ENCODE peak calls at places on chromosomes 7 and 10, in six cellular contexts. One of them, this sample, is unnamed.

GRCh38 chr10:60732240-60733188 is 45.8 kb upstream of the CDK1 start:
- DNase-seq in GM23248: peak; percentile 12
- DNase-seq in tibial artery: no peak
- DNase-seq in HCT116: no peak
- DNase-seq in esophagus squamous epithelium: no peak
- DNase-seq in CD4-positive, alpha-beta memory T cell: peak; percentile 50
- DNase-seq in this sample: no peak

GRCh38 chr7:11716185-11716584 is 115.8 kb downstream of the THSD7A start:
- DNase-seq in CD4-positive, alpha-beta memory T cell: no peak
- DNase-seq in tibial artery: no peak
- DNase-seq in GM23248: peak; percentile 46
- DNase-seq in HCT116: peak; percentile 16
- DNase-seq in esophagus squamous epithelium: no peak
- DNase-seq in this sample: no peak

GRCh38 chr10:49539320-49539885 is 482 bp upstream of the ERCC6 start:
- DNase-seq in tibial artery: peak; percentile 70
- DNase-seq in CD4-positive, alpha-beta memory T cell: no peak
- DNase-seq in HCT116: peak; percentile 18
- DNase-seq in esophagus squamous epithelium: no peak
- DNase-seq in GM23248: peak; percentile 69
- DNase-seq in this sample: no peak

GRCh38 chr7:33130184-33130583 is 820 bp downstream of the BBS9 start:
- DNase-seq in CD4-positive, alpha-beta memory T cell: no peak
- DNase-seq in GM23248: peak; percentile 49
- DNase-seq in esophagus squamous epithelium: no peak
- DNase-seq in HCT116: no peak
- DNase-seq in tibial artery: no peak
- DNase-seq in this sample: no peak

GRCh38 chr7:31082450-31082849 is 30.3 kb downstream of the ADCYAP1R1 start:
- DNase-seq in CD4-positive, alpha-beta memory T cell: no peak
- DNase-seq in tibial artery: no peak
- DNase-seq in HCT116: no peak
- DNase-seq in GM23248: no peak
- DNase-seq in esophagus squamous epithelium: no peak
- DNase-seq in this sample: no peak

GRCh38 chr7:134701272-134701671 is 54.6 kb downstream of the BPGM start:
- DNase-seq in esophagus squamous epithelium: no peak
- DNase-seq in CD4-positive, alpha-beta memory T cell: peak; percentile 18
- DNase-seq in HCT116: no peak
- DNase-seq in tibial artery: no peak
- DNase-seq in GM23248: peak; percentile 63
- DNase-seq in this sample: peak; percentile 29

GRCh38 chr10:73414230-73414981 is 548 bp upstream of the ANXA7 start:
- DNase-seq in GM23248: peak; percentile 24
- DNase-seq in esophagus squamous epithelium: no peak
- DNase-seq in HCT116: no peak
- DNase-seq in tibial artery: no peak
- DNase-seq in CD4-positive, alpha-beta memory T cell: no peak
- DNase-seq in this sample: no peak

GRCh38 chr7:102287082-102287464 is 405 bp downstream of the SH2B2 start:
- DNase-seq in GM23248: no peak
- DNase-seq in CD4-positive, alpha-beta memory T cell: no peak
- DNase-seq in HCT116: no peak
- DNase-seq in esophagus squamous epithelium: no peak
- DNase-seq in tibial artery: no peak
- DNase-seq in this sample: no peak

GRCh38 chr7:37067961-37068536 is 343.8 kb upstream of the AOAH start:
- DNase-seq in CD4-positive, alpha-beta memory T cell: no peak
- DNase-seq in HCT116: no peak
- DNase-seq in GM23248: no peak
- DNase-seq in tibial artery: no peak
- DNase-seq in esophagus squamous epithelium: no peak
- DNase-seq in this sample: no peak

DNA sequence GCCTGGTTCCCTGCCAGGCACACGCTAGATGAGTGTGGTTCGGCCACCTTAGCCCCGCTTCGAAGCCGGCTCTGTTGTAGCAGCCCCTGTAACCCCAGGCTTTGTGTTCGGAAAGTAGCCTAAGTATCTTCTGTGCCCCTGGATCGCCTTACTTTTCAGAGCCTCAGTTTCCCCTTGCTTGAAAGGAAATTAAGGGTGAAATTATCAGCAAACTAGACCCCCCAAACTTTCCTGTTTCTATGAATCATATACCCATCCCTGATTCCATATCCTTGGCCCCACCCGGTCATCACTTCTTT is 312 bp downstream of the PDCD11 start:
- DNase-seq in HCT116: no peak
- DNase-seq in CD4-positive, alpha-beta memory T cell: no peak
- DNase-seq in GM23248: no peak
- DNase-seq in esophagus squamous epithelium: no peak
- DNase-seq in tibial artery: no peak
- DNase-seq in this sample: no peak
- H3K27ac ChIP-seq in HCT116: peak overlapping the region; percentile 71
- H3K27ac ChIP-seq in CD4-positive, alpha-beta memory T cell: peak overlapping the region; percentile 79
- H3K27ac ChIP-seq in GM23248: peak overlapping the region; percentile 73
- H3K27ac ChIP-seq in esophagus squamous epithelium: peak overlapping the region; percentile 94
- H3K27ac ChIP-seq in tibial artery: peak overlapping the region; percentile 88
- H3K27ac ChIP-seq in this sample: no peak overlapping the region

GRCh38 chr10:12590682-12591642 is 241.6 kb downstream of the CAMK1D start:
- DNase-seq in GM23248: no peak
- DNase-seq in tibial artery: no peak
- DNase-seq in HCT116: no peak
- DNase-seq in CD4-positive, alpha-beta memory T cell: no peak
- DNase-seq in esophagus squamous epithelium: no peak
- DNase-seq in this sample: no peak

GRCh38 chr10:12596055-12596576 is 246.8 kb downstream of the CAMK1D start:
- DNase-seq in GM23248: no peak
- DNase-seq in esophagus squamous epithelium: no peak
- DNase-seq in CD4-positive, alpha-beta memory T cell: no peak
- DNase-seq in tibial artery: no peak
- DNase-seq in HCT116: no peak
- DNase-seq in this sample: no peak

GRCh38 chr10:12589789-12590188 is 240.4 kb downstream of the CAMK1D start:
- DNase-seq in esophagus squamous epithelium: no peak
- DNase-seq in GM23248: no peak
- DNase-seq in tibial artery: no peak
- DNase-seq in CD4-positive, alpha-beta memory T cell: no peak
- DNase-seq in HCT116: no peak
- DNase-seq in this sample: no peak

GRCh38 chr10:12594448-12594944 is 245.1 kb downstream of the CAMK1D start:
- DNase-seq in GM23248: no peak
- DNase-seq in esophagus squamous epithelium: no peak
- DNase-seq in tibial artery: peak; percentile 47
- DNase-seq in HCT116: no peak
- DNase-seq in CD4-positive, alpha-beta memory T cell: peak; percentile 52
- DNase-seq in this sample: no peak

GRCh38 chr10:12592967-12593366 is 243.6 kb downstream of the CAMK1D start:
- DNase-seq in esophagus squamous epithelium: no peak
- DNase-seq in CD4-positive, alpha-beta memory T cell: no peak
- DNase-seq in tibial artery: no peak
- DNase-seq in HCT116: no peak
- DNase-seq in GM23248: no peak
- DNase-seq in this sample: no peak
- H3K4me1 ChIP-seq in esophagus squamous epithelium: peaks cover 10% of the 10 kb centered on the region
- H3K4me1 ChIP-seq in CD4-positive, alpha-beta memory T cell: peaks cover 60% of the 10 kb centered on the region
- H3K4me1 ChIP-seq in tibial artery: no peaks in the 10 kb centered on the region
- H3K4me1 ChIP-seq in HCT116: peaks cover 12% of the 10 kb centered on the region
- H3K4me1 ChIP-seq in GM23248: no peaks in the 10 kb centered on the region
- H3K4me1 ChIP-seq in this sample: no peaks in the 10 kb centered on the region

DNA sequence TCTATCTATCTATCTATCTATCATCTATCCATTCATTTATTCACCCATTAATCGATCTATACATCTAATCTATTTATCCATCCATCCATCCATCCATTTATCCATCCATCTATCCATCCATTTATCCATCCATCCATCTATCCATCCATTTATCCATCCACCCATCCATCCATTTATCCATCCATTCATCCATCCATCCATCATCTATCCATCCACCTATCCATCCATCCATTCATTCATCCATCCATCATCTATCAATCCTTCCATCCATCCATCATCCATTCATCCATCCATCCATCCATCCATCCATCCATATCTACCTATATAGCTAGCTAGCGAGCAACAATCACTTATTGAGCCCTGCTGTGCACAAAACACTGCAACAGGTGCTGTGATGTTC is 953.1 kb upstream of the ZNF722 start:
- DNase-seq in tibial artery: no peak
- DNase-seq in HCT116: no peak
- DNase-seq in CD4-positive, alpha-beta memory T cell: no peak
- DNase-seq in GM23248: no peak
- DNase-seq in esophagus squamous epithelium: no peak
- DNase-seq in this sample: no peak
- H3K4me3 ChIP-seq in tibial artery: no peak overlapping the region
- H3K4me3 ChIP-seq in HCT116: no peak overlapping the region
- H3K4me3 ChIP-seq in CD4-positive, alpha-beta memory T cell: no peak overlapping the region
- H3K4me3 ChIP-seq in GM23248: no peak overlapping the region
- H3K4me3 ChIP-seq in esophagus squamous epithelium: no peak overlapping the region
- H3K4me3 ChIP-seq in this sample: no peak overlapping the region

GRCh38 chr7:43582503-43583423 is at the start of gene STK17A:
- DNase-seq in esophagus squamous epithelium: peak; percentile 67
- DNase-seq in GM23248: peak; percentile 95
- DNase-seq in HCT116: peak; percentile 83
- DNase-seq in CD4-positive, alpha-beta memory T cell: peak; percentile 96
- DNase-seq in tibial artery: peak; percentile 95
- DNase-seq in this sample: peak; percentile 87
- H3K27ac ChIP-seq in esophagus squamous epithelium: peak within 1 kb of the TSS; percentile 94
- H3K27ac ChIP-seq in GM23248: peak within 1 kb of the TSS; percentile 91
- H3K27ac ChIP-seq in HCT116: peak within 1 kb of the TSS; percentile 82
- H3K27ac ChIP-seq in CD4-positive, alpha-beta memory T cell: peak within 1 kb of the TSS; percentile 87
- H3K27ac ChIP-seq in tibial artery: peak within 1 kb of the TSS; percentile 87
- H3K27ac ChIP-seq in this sample: no peak within 1 kb of the TSS

DNA sequence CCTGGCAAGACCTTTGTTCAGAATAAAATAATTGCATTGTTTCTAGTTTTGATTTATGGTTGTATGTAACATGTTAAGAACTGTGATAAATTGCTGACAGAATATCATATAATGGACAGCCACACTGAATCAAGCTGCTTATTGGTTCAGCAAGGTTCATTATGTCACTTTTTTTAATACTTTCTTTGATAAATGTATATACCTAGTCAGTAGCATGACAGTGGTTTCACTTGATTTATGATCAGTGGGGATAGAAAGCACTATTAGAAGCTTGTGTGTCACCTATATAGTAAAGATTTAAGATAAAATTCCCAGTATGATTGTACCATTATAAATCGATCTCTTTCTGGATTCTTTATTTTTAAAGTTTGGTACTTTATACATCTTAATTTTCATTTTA is 4.5 kb downstream of the BUB3 start:
- DNase-seq in esophagus squamous epithelium: no peak
- DNase-seq in GM23248: no peak
- DNase-seq in CD4-positive, alpha-beta memory T cell: no peak
- DNase-seq in tibial artery: no peak
- DNase-seq in HCT116: no peak
- DNase-seq in this sample: no peak
- H3K4me1 ChIP-seq in esophagus squamous epithelium: peaks cover 10% of the 10 kb centered on the region
- H3K4me1 ChIP-seq in GM23248: peaks cover 38% of the 10 kb centered on the region
- H3K4me1 ChIP-seq in CD4-positive, alpha-beta memory T cell: peaks cover 79% of the 10 kb centered on the region
- H3K4me1 ChIP-seq in tibial artery: peaks cover 12% of the 10 kb centered on the region
- H3K4me1 ChIP-seq in HCT116: peaks cover 17% of the 10 kb centered on the region
- H3K4me1 ChIP-seq in this sample: no peaks in the 10 kb centered on the region

GRCh38 chr10:101778151-101778780 is 2.4 kb upstream of the FGF8 start:
- DNase-seq in esophagus squamous epithelium: no peak
- DNase-seq in HCT116: no peak
- DNase-seq in tibial artery: peak; percentile 40
- DNase-seq in GM23248: no peak
- DNase-seq in CD4-positive, alpha-beta memory T cell: no peak
- DNase-seq in this sample: no peak
- H3K4me3 ChIP-seq in esophagus squamous epithelium: peak overlapping the region; percentile 67
- H3K4me3 ChIP-seq in HCT116: no peak overlapping the region
- H3K4me3 ChIP-seq in tibial artery: no peak overlapping the region
- H3K4me3 ChIP-seq in GM23248: no peak overlapping the region
- H3K4me3 ChIP-seq in CD4-positive, alpha-beta memory T cell: no peak overlapping the region
- H3K4me3 ChIP-seq in this sample: no peak overlapping the region

GRCh38 chr10:15084502-15084922 is 4.1 kb downstream of the ACBD7 start:
- DNase-seq in GM23248: peak; percentile 93
- DNase-seq in esophagus squamous epithelium: no peak
- DNase-seq in HCT116: peak; percentile 64
- DNase-seq in CD4-positive, alpha-beta memory T cell: peak; percentile 43
- DNase-seq in tibial artery: no peak
- DNase-seq in this sample: peak; percentile 20
- H3K27ac ChIP-seq in GM23248: peak overlapping the region; percentile 29
- H3K27ac ChIP-seq in esophagus squamous epithelium: peak overlapping the region; percentile 54
- H3K27ac ChIP-seq in HCT116: no peak overlapping the region
- H3K27ac ChIP-seq in CD4-positive, alpha-beta memory T cell: no peak overlapping the region
- H3K27ac ChIP-seq in tibial artery: peak overlapping the region; percentile 33
- H3K27ac ChIP-seq in this sample: no peak overlapping the region

DNA sequence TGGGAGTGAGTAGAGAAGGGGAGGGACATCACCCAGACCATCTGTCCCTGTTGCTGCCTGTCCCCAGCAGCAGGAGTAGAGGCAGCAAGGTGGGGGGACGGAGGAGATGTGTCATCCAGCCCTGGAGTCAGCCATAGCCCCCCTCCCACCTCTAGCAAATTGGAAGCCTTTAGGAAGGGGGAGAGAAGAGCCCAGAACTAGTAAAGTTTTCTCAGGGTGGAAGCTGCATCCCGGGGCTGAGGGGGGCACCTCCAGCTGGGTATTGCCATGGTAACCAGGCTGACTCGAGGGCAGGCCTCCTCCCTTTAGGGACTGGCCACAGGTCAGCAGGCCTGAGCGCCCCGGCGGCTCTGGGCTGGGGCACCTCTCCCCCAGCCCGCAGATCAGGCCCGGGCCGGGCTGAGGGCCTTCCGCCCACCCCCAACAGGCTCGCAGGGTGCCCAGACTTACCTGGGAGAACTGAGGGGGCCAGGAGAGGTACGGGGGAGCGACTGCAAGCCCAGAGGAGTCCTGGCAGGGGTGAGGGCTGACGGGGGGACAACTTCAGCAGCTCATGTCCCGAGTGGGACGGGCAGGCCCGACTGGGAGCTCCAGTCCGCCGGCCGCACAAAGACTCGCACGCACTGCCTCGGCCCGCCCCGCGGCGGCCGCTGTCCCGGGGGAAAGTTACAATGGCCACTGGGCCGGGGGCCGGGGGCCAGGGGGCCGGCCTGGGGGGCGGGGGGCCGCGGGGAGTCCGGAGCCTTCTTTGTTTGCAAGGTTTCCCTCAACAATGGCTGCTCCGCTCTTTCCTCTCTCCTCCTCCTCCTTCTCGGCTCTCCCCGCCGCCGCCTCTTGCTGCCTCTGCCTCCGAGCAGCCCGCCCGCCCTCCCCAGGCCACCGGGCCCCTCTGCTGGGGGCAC is 6.0 kb downstream of the LDB1 start:
- DNase-seq in tibial artery: peak; percentile 73
- DNase-seq in HCT116: no peak
- DNase-seq in GM23248: peak; percentile 74
- DNase-seq in CD4-positive, alpha-beta memory T cell: no peak
- DNase-seq in esophagus squamous epithelium: no peak
- DNase-seq in this sample: no peak
- H3K4me1 ChIP-seq in tibial artery: peaks cover 67% of the 10 kb centered on the region
- H3K4me1 ChIP-seq in HCT116: peaks cover 62% of the 10 kb centered on the region
- H3K4me1 ChIP-seq in GM23248: peaks cover 48% of the 10 kb centered on the region
- H3K4me1 ChIP-seq in CD4-positive, alpha-beta memory T cell: peaks cover 67% of the 10 kb centered on the region
- H3K4me1 ChIP-seq in esophagus squamous epithelium: peaks cover 63% of the 10 kb centered on the region
- H3K4me1 ChIP-seq in this sample: peaks cover 22% of the 10 kb centered on the region

GRCh38 chr7:1227071-1227804 is 5.4 kb upstream of the UNCX start:
- DNase-seq in tibial artery: no peak
- DNase-seq in CD4-positive, alpha-beta memory T cell: no peak
- DNase-seq in GM23248: no peak
- DNase-seq in esophagus squamous epithelium: no peak
- DNase-seq in HCT116: no peak
- DNase-seq in this sample: no peak
- H3K4me3 ChIP-seq in tibial artery: no peak overlapping the region
- H3K4me3 ChIP-seq in CD4-positive, alpha-beta memory T cell: no peak overlapping the region
- H3K4me3 ChIP-seq in GM23248: no peak overlapping the region
- H3K4me3 ChIP-seq in esophagus squamous epithelium: no peak overlapping the region
- H3K4me3 ChIP-seq in HCT116: no peak overlapping the region
- H3K4me3 ChIP-seq in this sample: no peak overlapping the region

This sample was measured in iPS DF 6.9.